ENCODE peak calls at places on chromosomes 13 and 19, in five cellular contexts. One of them, this sample, is unnamed.

GRCh38 chr13:91135949-91136348 is 211.5 kb upstream of the MIR17HG start:
- DNase-seq in upper lobe of left lung: no peak
- DNase-seq in upper lobe of right lung: no peak
- DNase-seq in heart right ventricle: no peak
- DNase-seq in T-cell: no peak
- DNase-seq in this sample: no peak

GRCh38 chr13:91722267-91722884 is 324.0 kb downstream of the GPC5 start:
- DNase-seq in T-cell: no peak
- DNase-seq in upper lobe of left lung: no peak
- DNase-seq in heart right ventricle: no peak
- DNase-seq in upper lobe of right lung: no peak
- DNase-seq in this sample: peak

GRCh38 chr13:95530178-95530577 is 22.3 kb upstream of the CLDN10 start:
- DNase-seq in T-cell: no peak
- DNase-seq in upper lobe of left lung: no peak
- DNase-seq in upper lobe of right lung: no peak
- DNase-seq in heart right ventricle: no peak
- DNase-seq in this sample: no peak

GRCh38 chr13:92657565-92657964 is 569.0 kb upstream of the GPC6 start:
- DNase-seq in upper lobe of right lung: no peak
- DNase-seq in upper lobe of left lung: no peak
- DNase-seq in T-cell: no peak
- DNase-seq in heart right ventricle: no peak
- DNase-seq in this sample: no peak

GRCh38 chr13:41791056-41791455 is 169.9 kb downstream of the VWA8 start:
- DNase-seq in upper lobe of right lung: no peak
- DNase-seq in upper lobe of left lung: no peak
- DNase-seq in heart right ventricle: no peak
- DNase-seq in T-cell: no peak
- DNase-seq in this sample: no peak

GRCh38 chr13:112657850-112658445 is 31.9 kb upstream of the ATP11A start:
- DNase-seq in upper lobe of left lung: no peak
- DNase-seq in heart right ventricle: no peak
- DNase-seq in T-cell: no peak
- DNase-seq in upper lobe of right lung: peak
- DNase-seq in this sample: no peak

GRCh38 chr19:51123381-51124186 is 1.1 kb upstream of the SIGLEC9 start:
- DNase-seq in upper lobe of left lung: no peak
- DNase-seq in heart right ventricle: no peak
- DNase-seq in upper lobe of right lung: peak
- DNase-seq in T-cell: peak
- DNase-seq in this sample: no peak

GRCh38 chr13:99565478-99566124 is 64.3 kb downstream of the TM9SF2 start:
- DNase-seq in upper lobe of left lung: peak
- DNase-seq in heart right ventricle: no peak
- DNase-seq in T-cell: no peak
- DNase-seq in upper lobe of right lung: no peak
- DNase-seq in this sample: no peak

GRCh38 chr13:27372896-27373295 is 51.5 kb upstream of the GTF3A start:
- DNase-seq in heart right ventricle: no peak
- DNase-seq in upper lobe of right lung: peak
- DNase-seq in upper lobe of left lung: no peak
- DNase-seq in T-cell: no peak
- DNase-seq in this sample: peak

GRCh38 chr13:97262058-97262457 is 39.9 kb downstream of the MBNL2 start:
- DNase-seq in upper lobe of left lung: no peak
- DNase-seq in T-cell: no peak
- DNase-seq in upper lobe of right lung: no peak
- DNase-seq in heart right ventricle: no peak
- DNase-seq in this sample: no peak

This sample was measured in small intestine.